ENCODE peak calls at places on chromosomes 12 and 14, in eight cellular contexts. One of them, this sample, is unnamed.
A peak's percentile ranks its signal among the peaks of the same experiment; 100 is the strongest.

GRCh38 chr14:95228240-95228639 is 70.9 kb upstream of the DICER1 start:
- DNase-seq in keratinocyte: no peak
- DNase-seq in OCI-LY7: no peak
- DNase-seq in GM12878: no peak
- DNase-seq in PC-3: no peak
- DNase-seq in GM23248: no peak
- DNase-seq in IMR-90: no peak
- DNase-seq in SK-N-SH: no peak
- DNase-seq in this sample: no peak

GRCh38 chr14:53060046-53060445 is 93.1 kb downstream of the DDHD1 start:
- DNase-seq in keratinocyte: no peak
- DNase-seq in OCI-LY7: no peak
- DNase-seq in GM12878: no peak
- DNase-seq in PC-3: no peak
- DNase-seq in GM23248: peak; percentile 49
- DNase-seq in IMR-90: peak; percentile 15
- DNase-seq in SK-N-SH: no peak
- DNase-seq in this sample: peak; percentile 58

GRCh38 chr12:6295187-6295811 is 15.2 kb upstream of the PLEKHG6 start:
- DNase-seq in keratinocyte: peak; percentile 94
- DNase-seq in OCI-LY7: no peak
- DNase-seq in GM12878: no peak
- DNase-seq in PC-3: peak; percentile 88
- DNase-seq in GM23248: peak; percentile 93
- DNase-seq in IMR-90: peak; percentile 82
- DNase-seq in SK-N-SH: peak; percentile 44
- DNase-seq in this sample: peak; percentile 90

GRCh38 chr12:23899434-23899833 is 50.0 kb downstream of the SOX5 start:
- DNase-seq in keratinocyte: no peak
- DNase-seq in OCI-LY7: no peak
- DNase-seq in GM12878: no peak
- DNase-seq in PC-3: no peak
- DNase-seq in GM23248: no peak
- DNase-seq in IMR-90: no peak
- DNase-seq in SK-N-SH: no peak
- DNase-seq in this sample: no peak

GRCh38 chr12:94779520-94779919 is 129.2 kb upstream of the TMCC3 start:
- DNase-seq in keratinocyte: no peak
- DNase-seq in OCI-LY7: no peak
- DNase-seq in GM12878: no peak
- DNase-seq in PC-3: no peak
- DNase-seq in GM23248: no peak
- DNase-seq in IMR-90: peak; percentile 26
- DNase-seq in SK-N-SH: no peak
- DNase-seq in this sample: peak; percentile 58

GRCh38 chr12:41532072-41532471 is 344.0 kb downstream of the PDZRN4 start:
- DNase-seq in keratinocyte: no peak
- DNase-seq in OCI-LY7: no peak
- DNase-seq in GM12878: no peak
- DNase-seq in PC-3: peak; percentile 37
- DNase-seq in GM23248: peak; percentile 3
- DNase-seq in IMR-90: peak; percentile 1
- DNase-seq in SK-N-SH: no peak
- DNase-seq in this sample: no peak

GRCh38 chr14:97848351-97848980 is 1051.3 kb downstream of the VRK1 start:
- DNase-seq in keratinocyte: no peak
- DNase-seq in OCI-LY7: no peak
- DNase-seq in GM12878: no peak
- DNase-seq in PC-3: peak; percentile 7
- DNase-seq in GM23248: no peak
- DNase-seq in IMR-90: no peak
- DNase-seq in SK-N-SH: no peak
- DNase-seq in this sample: no peak

GRCh38 chr12:40819427-40820108 is 127.3 kb downstream of the CNTN1 start:
- DNase-seq in keratinocyte: peak; percentile 11
- DNase-seq in OCI-LY7: no peak
- DNase-seq in GM12878: no peak
- DNase-seq in PC-3: no peak
- DNase-seq in GM23248: no peak
- DNase-seq in IMR-90: no peak
- DNase-seq in SK-N-SH: no peak
- DNase-seq in this sample: no peak

GRCh38 chr12:42469355-42470006 is 120.1 kb downstream of the PRICKLE1 start:
- DNase-seq in keratinocyte: no peak
- DNase-seq in OCI-LY7: peak; percentile 94
- DNase-seq in GM12878: peak; percentile 97
- DNase-seq in PC-3: no peak
- DNase-seq in GM23248: no peak
- DNase-seq in IMR-90: no peak
- DNase-seq in SK-N-SH: no peak
- DNase-seq in this sample: no peak

GRCh38 chr12:116323696-116324386 is 46.3 kb upstream of the MED13L start:
- DNase-seq in keratinocyte: no peak
- DNase-seq in OCI-LY7: no peak
- DNase-seq in GM12878: no peak
- DNase-seq in PC-3: no peak
- DNase-seq in GM23248: no peak
- DNase-seq in IMR-90: no peak
- DNase-seq in SK-N-SH: no peak
- DNase-seq in this sample: no peak
- H3K27ac ChIP-seq in keratinocyte: no peak overlapping the region
- H3K27ac ChIP-seq in OCI-LY7: no peak overlapping the region
- H3K27ac ChIP-seq in GM12878: peak overlapping the region; percentile 27
- H3K27ac ChIP-seq in PC-3: no peak overlapping the region
- H3K27ac ChIP-seq in GM23248: no peak overlapping the region
- H3K27ac ChIP-seq in IMR-90: no peak overlapping the region
- H3K27ac ChIP-seq in SK-N-SH: no peak overlapping the region
- H3K27ac ChIP-seq in this sample: no peak overlapping the region

GRCh38 chr12:12081836-12082497 is 11.2 kb downstream of the BCL2L14 start:
- DNase-seq in keratinocyte: no peak
- DNase-seq in OCI-LY7: peak; percentile 48
- DNase-seq in GM12878: peak; percentile 39
- DNase-seq in PC-3: peak; percentile 52
- DNase-seq in GM23248: peak; percentile 73
- DNase-seq in IMR-90: peak; percentile 55
- DNase-seq in SK-N-SH: peak; percentile 67
- DNase-seq in this sample: peak; percentile 79
- H3K4me2 ChIP-seq in keratinocyte: no peak overlapping the region
- H3K4me2 ChIP-seq in OCI-LY7: no peak overlapping the region
- H3K4me2 ChIP-seq in GM12878: no peak overlapping the region
- H3K4me2 ChIP-seq in PC-3: no peak overlapping the region
- H3K4me2 ChIP-seq in GM23248: peak overlapping the region; percentile 12
- H3K4me2 ChIP-seq in IMR-90: no peak overlapping the region
- H3K4me2 ChIP-seq in SK-N-SH: peak overlapping the region; percentile 18
- H3K4me2 ChIP-seq in this sample: no peak overlapping the region

GRCh38 chr12:128970110-128970509 is 116.8 kb downstream of the GLT1D1 start:
- DNase-seq in keratinocyte: no peak
- DNase-seq in OCI-LY7: no peak
- DNase-seq in GM12878: no peak
- DNase-seq in PC-3: no peak
- DNase-seq in GM23248: no peak
- DNase-seq in IMR-90: no peak
- DNase-seq in SK-N-SH: no peak
- DNase-seq in this sample: no peak
- H3K27ac ChIP-seq in keratinocyte: no peak overlapping the region
- H3K27ac ChIP-seq in OCI-LY7: no peak overlapping the region
- H3K27ac ChIP-seq in GM12878: no peak overlapping the region
- H3K27ac ChIP-seq in PC-3: no peak overlapping the region
- H3K27ac ChIP-seq in GM23248: no peak overlapping the region
- H3K27ac ChIP-seq in IMR-90: no peak overlapping the region
- H3K27ac ChIP-seq in SK-N-SH: no peak overlapping the region
- H3K27ac ChIP-seq in this sample: no peak overlapping the region

DNA sequence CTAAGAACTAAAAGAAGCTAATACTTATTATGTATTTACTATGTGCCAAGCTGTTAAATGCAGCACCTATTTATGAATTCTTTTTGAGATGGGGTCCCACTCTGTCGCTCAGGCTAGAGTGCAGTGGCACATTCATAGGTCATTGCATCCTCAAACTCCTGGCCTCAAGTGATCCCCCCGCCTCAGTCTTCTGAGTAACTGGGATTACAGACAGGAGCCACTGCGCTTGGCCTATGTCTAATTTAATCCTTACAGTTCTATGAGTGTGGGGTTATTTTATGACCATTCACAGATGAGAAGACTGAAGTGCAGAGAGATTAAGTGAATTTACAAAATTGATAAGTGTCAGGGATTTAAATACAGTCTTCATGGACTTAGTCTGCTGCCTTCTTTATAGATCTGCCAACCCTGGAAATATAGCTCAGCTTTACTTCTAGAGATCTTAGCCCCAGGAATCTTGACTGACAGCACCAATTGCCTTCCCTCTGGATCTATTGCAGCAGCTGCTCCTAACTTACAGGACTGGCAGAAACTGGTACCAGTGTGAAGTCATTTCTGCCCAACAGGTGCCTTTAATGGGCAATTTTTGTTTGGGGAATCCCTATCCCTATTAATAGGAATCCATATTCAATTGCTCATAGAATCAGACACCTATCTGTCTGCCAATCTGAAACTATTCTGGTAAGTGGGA is 27.0 kb downstream of the SPX start:
- DNase-seq in keratinocyte: no peak
- DNase-seq in OCI-LY7: no peak
- DNase-seq in GM12878: no peak
- DNase-seq in PC-3: no peak
- DNase-seq in GM23248: no peak
- DNase-seq in IMR-90: no peak
- DNase-seq in SK-N-SH: no peak
- DNase-seq in this sample: no peak
- H3K4me2 ChIP-seq in keratinocyte: no peak overlapping the region
- H3K4me2 ChIP-seq in OCI-LY7: no peak overlapping the region
- H3K4me2 ChIP-seq in GM12878: no peak overlapping the region
- H3K4me2 ChIP-seq in PC-3: no peak overlapping the region
- H3K4me2 ChIP-seq in GM23248: no peak overlapping the region
- H3K4me2 ChIP-seq in IMR-90: no peak overlapping the region
- H3K4me2 ChIP-seq in SK-N-SH: no peak overlapping the region
- H3K4me2 ChIP-seq in this sample: no peak overlapping the region

GRCh38 chr14:22509036-22509709 is 79.9 kb downstream of the DAD1 start:
- DNase-seq in keratinocyte: no peak
- DNase-seq in OCI-LY7: no peak
- DNase-seq in GM12878: peak; percentile 86
- DNase-seq in PC-3: no peak
- DNase-seq in GM23248: no peak
- DNase-seq in IMR-90: no peak
- DNase-seq in SK-N-SH: peak; percentile 25
- DNase-seq in this sample: no peak

GRCh38 chr14:22506778-22507351 is 82.2 kb downstream of the DAD1 start:
- DNase-seq in keratinocyte: no peak
- DNase-seq in OCI-LY7: no peak
- DNase-seq in GM12878: no peak
- DNase-seq in PC-3: no peak
- DNase-seq in GM23248: no peak
- DNase-seq in IMR-90: no peak
- DNase-seq in SK-N-SH: no peak
- DNase-seq in this sample: no peak

GRCh38 chr14:22509751-22510300 is 79.2 kb downstream of the DAD1 start:
- DNase-seq in keratinocyte: no peak
- DNase-seq in OCI-LY7: no peak
- DNase-seq in GM12878: no peak
- DNase-seq in PC-3: no peak
- DNase-seq in GM23248: no peak
- DNase-seq in IMR-90: no peak
- DNase-seq in SK-N-SH: no peak
- DNase-seq in this sample: no peak

GRCh38 chr14:22508662-22509035 is 80.4 kb downstream of the DAD1 start:
- DNase-seq in keratinocyte: no peak
- DNase-seq in OCI-LY7: no peak
- DNase-seq in GM12878: no peak
- DNase-seq in PC-3: no peak
- DNase-seq in GM23248: no peak
- DNase-seq in IMR-90: no peak
- DNase-seq in SK-N-SH: no peak
- DNase-seq in this sample: no peak

GRCh38 chr14:22508150-22508457 is 80.9 kb downstream of the DAD1 start:
- DNase-seq in keratinocyte: no peak
- DNase-seq in OCI-LY7: no peak
- DNase-seq in GM12878: no peak
- DNase-seq in PC-3: no peak
- DNase-seq in GM23248: no peak
- DNase-seq in IMR-90: no peak
- DNase-seq in SK-N-SH: no peak
- DNase-seq in this sample: no peak
- H3K27ac ChIP-seq in keratinocyte: no peak overlapping the region
- H3K27ac ChIP-seq in OCI-LY7: peak overlapping the region; percentile 52
- H3K27ac ChIP-seq in GM12878: peak overlapping the region; percentile 98
- H3K27ac ChIP-seq in PC-3: no peak overlapping the region
- H3K27ac ChIP-seq in GM23248: no peak overlapping the region
- H3K27ac ChIP-seq in IMR-90: no peak overlapping the region
- H3K27ac ChIP-seq in SK-N-SH: no peak overlapping the region
- H3K27ac ChIP-seq in this sample: no peak overlapping the region

GRCh38 chr14:99627100-99627499 is 17.8 kb upstream of the HHIPL1 start:
- DNase-seq in keratinocyte: no peak
- DNase-seq in OCI-LY7: no peak
- DNase-seq in GM12878: no peak
- DNase-seq in PC-3: no peak
- DNase-seq in GM23248: no peak
- DNase-seq in IMR-90: no peak
- DNase-seq in SK-N-SH: no peak
- DNase-seq in this sample: no peak

GRCh38 chr14:99624024-99624423 is 20.0 kb upstream of the CCDC85C start:
- DNase-seq in keratinocyte: no peak
- DNase-seq in OCI-LY7: no peak
- DNase-seq in GM12878: no peak
- DNase-seq in PC-3: no peak
- DNase-seq in GM23248: no peak
- DNase-seq in IMR-90: no peak
- DNase-seq in SK-N-SH: no peak
- DNase-seq in this sample: no peak

GRCh38 chr14:99626041-99626648 is 18.8 kb upstream of the HHIPL1 start:
- DNase-seq in keratinocyte: no peak
- DNase-seq in OCI-LY7: no peak
- DNase-seq in GM12878: no peak
- DNase-seq in PC-3: no peak
- DNase-seq in GM23248: no peak
- DNase-seq in IMR-90: peak; percentile 23
- DNase-seq in SK-N-SH: no peak
- DNase-seq in this sample: no peak

GRCh38 chr14:99625476-99625875 is 19.5 kb upstream of the HHIPL1 start:
- DNase-seq in keratinocyte: no peak
- DNase-seq in OCI-LY7: no peak
- DNase-seq in GM12878: no peak
- DNase-seq in PC-3: no peak
- DNase-seq in GM23248: no peak
- DNase-seq in IMR-90: no peak
- DNase-seq in SK-N-SH: peak; percentile 61
- DNase-seq in this sample: no peak

GRCh38 chr14:99624971-99625370 is 20.0 kb upstream of the HHIPL1 start:
- DNase-seq in keratinocyte: no peak
- DNase-seq in OCI-LY7: no peak
- DNase-seq in GM12878: no peak
- DNase-seq in PC-3: no peak
- DNase-seq in GM23248: no peak
- DNase-seq in IMR-90: no peak
- DNase-seq in SK-N-SH: no peak
- DNase-seq in this sample: no peak
- H3K4me2 ChIP-seq in keratinocyte: no peak overlapping the region
- H3K4me2 ChIP-seq in OCI-LY7: no peak overlapping the region
- H3K4me2 ChIP-seq in GM12878: no peak overlapping the region
- H3K4me2 ChIP-seq in PC-3: no peak overlapping the region
- H3K4me2 ChIP-seq in GM23248: no peak overlapping the region
- H3K4me2 ChIP-seq in IMR-90: no peak overlapping the region
- H3K4me2 ChIP-seq in SK-N-SH: no peak overlapping the region
- H3K4me2 ChIP-seq in this sample: no peak overlapping the region

This sample was measured in endothelial cell of umbilical vein.